ENCODE peak calls at places on chromosomes 11 and 22, in nine cellular contexts. One of them, this sample, is unnamed. For H3K9me3, the result is how much of the 10 kb centered on the place peaks cover.

GRCh38 chr11:58688779-58689503 is 42.8 kb downstream of the GLYAT start:
- DNase-seq in PC-3: peak
- DNase-seq in left ventricle myocardium inferior: no peak
- DNase-seq in AG04450: no peak
- DNase-seq in breast epithelium: no peak
- DNase-seq in transverse colon: no peak
- DNase-seq in right cardiac atrium: no peak
- DNase-seq in upper lobe of right lung: no peak
- DNase-seq in H1: no peak
- DNase-seq in this sample: no peak

GRCh38 chr22:45155050-45155840 is 8.5 kb upstream of the NUP50 start:
- DNase-seq in PC-3: no peak
- DNase-seq in left ventricle myocardium inferior: no peak
- DNase-seq in AG04450: no peak
- DNase-seq in breast epithelium: no peak
- DNase-seq in transverse colon: no peak
- DNase-seq in right cardiac atrium: no peak
- DNase-seq in upper lobe of right lung: no peak
- DNase-seq in H1: no peak
- DNase-seq in this sample: no peak

GRCh38 chr11:117841582-117842031 is 17.1 kb upstream of the FXYD2 start:
- DNase-seq in PC-3: no peak
- DNase-seq in left ventricle myocardium inferior: no peak
- DNase-seq in AG04450: no peak
- DNase-seq in breast epithelium: no peak
- DNase-seq in transverse colon: no peak
- DNase-seq in right cardiac atrium: peak
- DNase-seq in upper lobe of right lung: no peak
- DNase-seq in H1: no peak
- DNase-seq in this sample: no peak

GRCh38 chr11:62127426-62127825 is 3.6 kb downstream of the INCENP start:
- DNase-seq in PC-3: no peak
- DNase-seq in left ventricle myocardium inferior: no peak
- DNase-seq in AG04450: no peak
- DNase-seq in breast epithelium: no peak
- DNase-seq in transverse colon: no peak
- DNase-seq in right cardiac atrium: no peak
- DNase-seq in upper lobe of right lung: no peak
- DNase-seq in H1: no peak
- DNase-seq in this sample: no peak

GRCh38 chr11:114317738-114318137 is 21.5 kb downstream of the NNMT start:
- DNase-seq in PC-3: peak
- DNase-seq in left ventricle myocardium inferior: peak
- DNase-seq in AG04450: peak
- DNase-seq in breast epithelium: no peak
- DNase-seq in transverse colon: no peak
- DNase-seq in right cardiac atrium: peak
- DNase-seq in upper lobe of right lung: peak
- DNase-seq in H1: no peak
- DNase-seq in this sample: no peak

GRCh38 chr22:30080805-30081204 is 541 bp downstream of the HORMAD2 start:
- DNase-seq in PC-3: no peak
- DNase-seq in left ventricle myocardium inferior: no peak
- DNase-seq in AG04450: no peak
- DNase-seq in breast epithelium: no peak
- DNase-seq in transverse colon: no peak
- DNase-seq in right cardiac atrium: no peak
- DNase-seq in upper lobe of right lung: no peak
- DNase-seq in H1: no peak
- DNase-seq in this sample: no peak

GRCh38 chr11:1317432-1317831 is 8.0 kb upstream of the TOLLIP start:
- DNase-seq in PC-3: no peak
- DNase-seq in left ventricle myocardium inferior: no peak
- DNase-seq in AG04450: no peak
- DNase-seq in breast epithelium: no peak
- DNase-seq in transverse colon: no peak
- DNase-seq in right cardiac atrium: no peak
- DNase-seq in upper lobe of right lung: no peak
- DNase-seq in H1: no peak
- DNase-seq in this sample: no peak

GRCh38 chr22:44638966-44639739 is 62.9 kb upstream of the PRR5 start:
- DNase-seq in PC-3: no peak
- DNase-seq in left ventricle myocardium inferior: no peak
- DNase-seq in AG04450: no peak
- DNase-seq in breast epithelium: peak
- DNase-seq in transverse colon: no peak
- DNase-seq in right cardiac atrium: no peak
- DNase-seq in upper lobe of right lung: peak
- DNase-seq in H1: no peak
- DNase-seq in this sample: no peak

GRCh38 chr22:17164392-17165024 is 5.4 kb upstream of the HDHD5 start:
- DNase-seq in PC-3: no peak
- DNase-seq in left ventricle myocardium inferior: no peak
- DNase-seq in AG04450: no peak
- DNase-seq in breast epithelium: no peak
- DNase-seq in transverse colon: no peak
- DNase-seq in right cardiac atrium: no peak
- DNase-seq in upper lobe of right lung: no peak
- DNase-seq in H1: no peak
- DNase-seq in this sample: no peak

GRCh38 chr22:20606041-20606783 is 98.8 kb downstream of the MED15 start:
- DNase-seq in PC-3: peak
- DNase-seq in left ventricle myocardium inferior: no peak
- DNase-seq in AG04450: peak
- DNase-seq in breast epithelium: peak
- DNase-seq in transverse colon: peak
- DNase-seq in right cardiac atrium: peak
- DNase-seq in upper lobe of right lung: peak
- DNase-seq in H1: peak
- DNase-seq in this sample: peak

DNA sequence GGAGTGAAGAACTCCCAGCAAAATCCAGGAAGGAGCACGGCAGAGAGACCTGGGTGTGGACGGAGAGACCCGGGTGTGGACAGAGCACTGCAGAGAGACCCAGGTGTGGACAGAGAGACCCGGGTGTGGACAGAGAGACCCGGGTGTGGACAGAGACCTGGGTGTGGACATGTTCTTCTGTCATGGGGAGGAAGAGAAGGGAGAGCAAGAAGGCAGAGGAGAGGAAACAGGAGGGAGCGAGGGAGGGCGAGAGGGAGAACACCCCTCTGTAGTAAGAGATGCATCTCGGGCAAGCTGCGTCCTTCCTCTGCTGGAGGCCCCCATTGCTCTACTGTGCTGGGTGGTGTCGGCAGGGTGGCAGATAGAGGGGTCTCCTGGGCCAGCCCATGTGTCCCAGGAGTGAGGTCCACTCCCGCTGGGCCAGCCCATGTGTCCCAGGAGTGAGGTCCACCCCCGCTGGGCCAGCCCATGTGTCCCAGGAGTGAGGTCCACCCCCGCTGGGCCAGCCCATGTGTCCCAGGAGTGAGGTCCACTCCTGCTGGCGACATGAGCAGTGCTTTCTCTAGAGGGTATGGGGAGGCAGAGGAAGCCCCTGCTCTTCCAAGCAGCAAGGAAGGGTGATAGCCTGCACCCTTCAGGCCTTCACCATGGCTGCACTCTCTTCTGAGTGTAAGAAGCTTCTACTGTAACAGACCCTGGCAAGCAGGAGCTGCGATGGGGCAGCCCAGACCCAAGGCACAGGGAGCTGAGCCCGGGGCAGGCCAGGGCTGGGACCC is 934.2 kb downstream of the BRD1 start:
- DNase-seq in PC-3: no peak
- DNase-seq in left ventricle myocardium inferior: no peak
- DNase-seq in AG04450: no peak
- DNase-seq in breast epithelium: no peak
- DNase-seq in transverse colon: no peak
- DNase-seq in right cardiac atrium: no peak
- DNase-seq in upper lobe of right lung: peak
- DNase-seq in H1: no peak
- DNase-seq in this sample: no peak
- H3K9me3 ChIP-seq in PC-3: under half
- H3K9me3 ChIP-seq in left ventricle myocardium inferior: under half
- H3K9me3 ChIP-seq in AG04450: half or more
- H3K9me3 ChIP-seq in breast epithelium: under half
- H3K9me3 ChIP-seq in transverse colon: under half
- H3K9me3 ChIP-seq in right cardiac atrium: under half
- H3K9me3 ChIP-seq in upper lobe of right lung: under half
- H3K9me3 ChIP-seq in H1: under half
- H3K9me3 ChIP-seq in this sample: under half

GRCh38 chr22:48367731-48368130 is 1459.9 kb downstream of the BRD1 start:
- DNase-seq in PC-3: no peak
- DNase-seq in left ventricle myocardium inferior: no peak
- DNase-seq in AG04450: no peak
- DNase-seq in breast epithelium: no peak
- DNase-seq in transverse colon: peak
- DNase-seq in right cardiac atrium: no peak
- DNase-seq in upper lobe of right lung: no peak
- DNase-seq in H1: no peak
- DNase-seq in this sample: no peak
- H3K4me3 ChIP-seq in PC-3: no peak
- H3K4me3 ChIP-seq in left ventricle myocardium inferior: no peak
- H3K4me3 ChIP-seq in AG04450: no peak
- H3K4me3 ChIP-seq in breast epithelium: no peak
- H3K4me3 ChIP-seq in transverse colon: no peak
- H3K4me3 ChIP-seq in right cardiac atrium: no peak
- H3K4me3 ChIP-seq in upper lobe of right lung: no peak
- H3K4me3 ChIP-seq in H1: no peak
- H3K4me3 ChIP-seq in this sample: no peak

GRCh38 chr11:46247090-46247489 is 30.4 kb upstream of the CREB3L1 start:
- DNase-seq in PC-3: peak
- DNase-seq in left ventricle myocardium inferior: no peak
- DNase-seq in AG04450: no peak
- DNase-seq in breast epithelium: no peak
- DNase-seq in transverse colon: no peak
- DNase-seq in right cardiac atrium: no peak
- DNase-seq in upper lobe of right lung: no peak
- DNase-seq in H1: no peak
- DNase-seq in this sample: peak

GRCh38 chr11:46248270-46249102 is 29.0 kb upstream of the CREB3L1 start:
- DNase-seq in PC-3: peak
- DNase-seq in left ventricle myocardium inferior: no peak
- DNase-seq in AG04450: peak
- DNase-seq in breast epithelium: no peak
- DNase-seq in transverse colon: no peak
- DNase-seq in right cardiac atrium: no peak
- DNase-seq in upper lobe of right lung: no peak
- DNase-seq in H1: no peak
- DNase-seq in this sample: peak

GRCh38 chr11:46243796-46244109 is 33.7 kb upstream of the CREB3L1 start:
- DNase-seq in PC-3: no peak
- DNase-seq in left ventricle myocardium inferior: no peak
- DNase-seq in AG04450: no peak
- DNase-seq in breast epithelium: no peak
- DNase-seq in transverse colon: no peak
- DNase-seq in right cardiac atrium: no peak
- DNase-seq in upper lobe of right lung: no peak
- DNase-seq in H1: no peak
- DNase-seq in this sample: no peak

GRCh38 chr11:46247664-46248063 is 29.8 kb upstream of the CREB3L1 start:
- DNase-seq in PC-3: peak
- DNase-seq in left ventricle myocardium inferior: no peak
- DNase-seq in AG04450: no peak
- DNase-seq in breast epithelium: no peak
- DNase-seq in transverse colon: peak
- DNase-seq in right cardiac atrium: no peak
- DNase-seq in upper lobe of right lung: no peak
- DNase-seq in H1: no peak
- DNase-seq in this sample: no peak

GRCh38 chr11:46246514-46246913 is 30.9 kb upstream of the CREB3L1 start:
- DNase-seq in PC-3: no peak
- DNase-seq in left ventricle myocardium inferior: no peak
- DNase-seq in AG04450: no peak
- DNase-seq in breast epithelium: no peak
- DNase-seq in transverse colon: no peak
- DNase-seq in right cardiac atrium: no peak
- DNase-seq in upper lobe of right lung: no peak
- DNase-seq in H1: no peak
- DNase-seq in this sample: peak
- H3K9me3 ChIP-seq in PC-3: under half
- H3K9me3 ChIP-seq in left ventricle myocardium inferior: under half
- H3K9me3 ChIP-seq in AG04450: under half
- H3K9me3 ChIP-seq in breast epithelium: under half
- H3K9me3 ChIP-seq in transverse colon: under half
- H3K9me3 ChIP-seq in right cardiac atrium: under half
- H3K9me3 ChIP-seq in upper lobe of right lung: under half
- H3K9me3 ChIP-seq in H1: under half
- H3K9me3 ChIP-seq in this sample: under half

GRCh38 chr22:42345458-42345857 is 75.0 kb upstream of the TCF20 start:
- DNase-seq in PC-3: no peak
- DNase-seq in left ventricle myocardium inferior: no peak
- DNase-seq in AG04450: no peak
- DNase-seq in breast epithelium: no peak
- DNase-seq in transverse colon: no peak
- DNase-seq in right cardiac atrium: no peak
- DNase-seq in upper lobe of right lung: no peak
- DNase-seq in H1: no peak
- DNase-seq in this sample: no peak

GRCh38 chr22:42343551-42344081 is 73.2 kb upstream of the TCF20 start:
- DNase-seq in PC-3: peak
- DNase-seq in left ventricle myocardium inferior: no peak
- DNase-seq in AG04450: no peak
- DNase-seq in breast epithelium: no peak
- DNase-seq in transverse colon: no peak
- DNase-seq in right cardiac atrium: peak
- DNase-seq in upper lobe of right lung: no peak
- DNase-seq in H1: no peak
- DNase-seq in this sample: no peak

GRCh38 chr22:42342426-42343135 is 72.1 kb upstream of the TCF20 start:
- DNase-seq in PC-3: no peak
- DNase-seq in left ventricle myocardium inferior: no peak
- DNase-seq in AG04450: no peak
- DNase-seq in breast epithelium: no peak
- DNase-seq in transverse colon: no peak
- DNase-seq in right cardiac atrium: no peak
- DNase-seq in upper lobe of right lung: no peak
- DNase-seq in H1: no peak
- DNase-seq in this sample: no peak

GRCh38 chr22:42343136-42343484 is 72.7 kb upstream of the TCF20 start:
- DNase-seq in PC-3: no peak
- DNase-seq in left ventricle myocardium inferior: no peak
- DNase-seq in AG04450: no peak
- DNase-seq in breast epithelium: no peak
- DNase-seq in transverse colon: no peak
- DNase-seq in right cardiac atrium: no peak
- DNase-seq in upper lobe of right lung: no peak
- DNase-seq in H1: no peak
- DNase-seq in this sample: no peak

DNA sequence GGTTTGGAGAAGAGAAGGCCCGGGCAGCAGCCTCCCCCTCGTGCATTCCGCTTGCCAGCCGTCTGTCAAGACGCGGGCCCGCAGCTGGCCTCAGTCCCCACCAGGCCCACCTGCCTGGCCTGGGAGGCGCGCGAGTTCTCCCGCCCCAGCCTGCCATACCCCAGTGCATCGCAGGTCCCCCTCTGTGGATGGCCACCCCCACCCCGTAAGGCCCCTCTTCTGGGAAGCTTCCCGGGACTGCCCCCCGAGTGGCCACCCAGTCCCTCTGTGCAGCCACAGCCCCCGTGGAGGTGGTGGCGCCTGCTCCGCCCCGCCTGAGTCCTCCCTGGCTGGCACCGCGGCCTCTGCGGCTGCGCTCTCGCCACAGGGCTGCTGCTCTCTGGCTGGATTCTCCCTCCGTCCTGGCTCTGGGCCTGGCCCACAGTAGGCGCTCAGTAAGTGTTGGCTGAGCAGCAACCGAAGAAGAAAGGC is 74.0 kb upstream of the TCF20 start:
- DNase-seq in PC-3: no peak
- DNase-seq in left ventricle myocardium inferior: peak
- DNase-seq in AG04450: no peak
- DNase-seq in breast epithelium: no peak
- DNase-seq in transverse colon: no peak
- DNase-seq in right cardiac atrium: peak
- DNase-seq in upper lobe of right lung: no peak
- DNase-seq in H1: no peak
- DNase-seq in this sample: peak
- H3K4me3 ChIP-seq in PC-3: peak
- H3K4me3 ChIP-seq in left ventricle myocardium inferior: peak
- H3K4me3 ChIP-seq in AG04450: peak
- H3K4me3 ChIP-seq in breast epithelium: peak
- H3K4me3 ChIP-seq in transverse colon: peak
- H3K4me3 ChIP-seq in right cardiac atrium: peak
- H3K4me3 ChIP-seq in upper lobe of right lung: peak
- H3K4me3 ChIP-seq in H1: peak
- H3K4me3 ChIP-seq in this sample: no peak

This sample was measured in astrocyte.